ENCODE peak calls at places on chromosomes 11 and 22, in seven cellular contexts. One of them, this sample, is unnamed.

GRCh38 chr11:119709638-119710346 is 19.2 kb downstream of the NECTIN1 start:
- DNase-seq in T-helper 2 cell: no peak
- DNase-seq in foreskin melanocyte: no peak
- DNase-seq in neuronal stem cell: peak; percentile 91
- DNase-seq in activated T-helper 1 cell treated with anti-CD3 and anti-CD28 coated beads, Interleukin-2, amount 50 U/mL, for 16 hours: no peak
- DNase-seq in stimulated activated CD4-positive, alpha-beta T cell treated with anti-CD3 and anti-CD28 coated beads, Interleukin-2, amount 100 ng/mL, for 48 hours: no peak
- DNase-seq in activated CD8-positive, alpha-beta memory T cell treated with anti-CD3 and anti-CD28 coated beads, Interleukin-2, amount 50 U/mL, for 4 hours: no peak
- DNase-seq in this sample: no peak

GRCh38 chr22:26744892-26745808 is 87.8 kb downstream of the MIAT start:
- DNase-seq in T-helper 2 cell: no peak
- DNase-seq in foreskin melanocyte: no peak
- DNase-seq in neuronal stem cell: no peak
- DNase-seq in activated T-helper 1 cell treated with anti-CD3 and anti-CD28 coated beads, Interleukin-2, amount 50 U/mL, for 16 hours: no peak
- DNase-seq in stimulated activated CD4-positive, alpha-beta T cell treated with anti-CD3 and anti-CD28 coated beads, Interleukin-2, amount 100 ng/mL, for 48 hours: no peak
- DNase-seq in activated CD8-positive, alpha-beta memory T cell treated with anti-CD3 and anti-CD28 coated beads, Interleukin-2, amount 50 U/mL, for 4 hours: no peak
- DNase-seq in this sample: no peak

GRCh38 chr22:22520020-22520656 is at the start of gene ZNF280A:
- DNase-seq in T-helper 2 cell: no peak
- DNase-seq in foreskin melanocyte: no peak
- DNase-seq in neuronal stem cell: no peak
- DNase-seq in activated T-helper 1 cell treated with anti-CD3 and anti-CD28 coated beads, Interleukin-2, amount 50 U/mL, for 16 hours: no peak
- DNase-seq in stimulated activated CD4-positive, alpha-beta T cell treated with anti-CD3 and anti-CD28 coated beads, Interleukin-2, amount 100 ng/mL, for 48 hours: no peak
- DNase-seq in activated CD8-positive, alpha-beta memory T cell treated with anti-CD3 and anti-CD28 coated beads, Interleukin-2, amount 50 U/mL, for 4 hours: no peak
- DNase-seq in this sample: peak; percentile 52

GRCh38 chr22:44881624-44882023 is 128.2 kb downstream of the PHF21B start:
- DNase-seq in T-helper 2 cell: no peak
- DNase-seq in foreskin melanocyte: no peak
- DNase-seq in neuronal stem cell: no peak
- DNase-seq in activated T-helper 1 cell treated with anti-CD3 and anti-CD28 coated beads, Interleukin-2, amount 50 U/mL, for 16 hours: no peak
- DNase-seq in stimulated activated CD4-positive, alpha-beta T cell treated with anti-CD3 and anti-CD28 coated beads, Interleukin-2, amount 100 ng/mL, for 48 hours: no peak
- DNase-seq in activated CD8-positive, alpha-beta memory T cell treated with anti-CD3 and anti-CD28 coated beads, Interleukin-2, amount 50 U/mL, for 4 hours: no peak
- DNase-seq in this sample: no peak

GRCh38 chr11:2806351-2807058 is 79.1 kb downstream of the CDKN1C start:
- DNase-seq in T-helper 2 cell: peak; percentile 1
- DNase-seq in foreskin melanocyte: no peak
- DNase-seq in neuronal stem cell: no peak
- DNase-seq in activated T-helper 1 cell treated with anti-CD3 and anti-CD28 coated beads, Interleukin-2, amount 50 U/mL, for 16 hours: no peak
- DNase-seq in stimulated activated CD4-positive, alpha-beta T cell treated with anti-CD3 and anti-CD28 coated beads, Interleukin-2, amount 100 ng/mL, for 48 hours: no peak
- DNase-seq in activated CD8-positive, alpha-beta memory T cell treated with anti-CD3 and anti-CD28 coated beads, Interleukin-2, amount 50 U/mL, for 4 hours: peak; percentile 10
- DNase-seq in this sample: no peak

GRCh38 chr22:19527861-19528417 is 3.7 kb upstream of the CLDN5 start:
- DNase-seq in T-helper 2 cell: no peak
- DNase-seq in foreskin melanocyte: no peak
- DNase-seq in neuronal stem cell: no peak
- DNase-seq in activated T-helper 1 cell treated with anti-CD3 and anti-CD28 coated beads, Interleukin-2, amount 50 U/mL, for 16 hours: no peak
- DNase-seq in stimulated activated CD4-positive, alpha-beta T cell treated with anti-CD3 and anti-CD28 coated beads, Interleukin-2, amount 100 ng/mL, for 48 hours: no peak
- DNase-seq in activated CD8-positive, alpha-beta memory T cell treated with anti-CD3 and anti-CD28 coated beads, Interleukin-2, amount 50 U/mL, for 4 hours: no peak
- DNase-seq in this sample: peak; percentile 42

GRCh38 chr11:113488931-113489351 is 13.7 kb upstream of the DRD2 start:
- DNase-seq in T-helper 2 cell: no peak
- DNase-seq in foreskin melanocyte: no peak
- DNase-seq in neuronal stem cell: no peak
- DNase-seq in activated T-helper 1 cell treated with anti-CD3 and anti-CD28 coated beads, Interleukin-2, amount 50 U/mL, for 16 hours: no peak
- DNase-seq in stimulated activated CD4-positive, alpha-beta T cell treated with anti-CD3 and anti-CD28 coated beads, Interleukin-2, amount 100 ng/mL, for 48 hours: no peak
- DNase-seq in activated CD8-positive, alpha-beta memory T cell treated with anti-CD3 and anti-CD28 coated beads, Interleukin-2, amount 50 U/mL, for 4 hours: no peak
- DNase-seq in this sample: no peak

GRCh38 chr11:64568041-64568571 is 22.9 kb upstream of the SLC22A12 start:
- DNase-seq in T-helper 2 cell: no peak
- DNase-seq in foreskin melanocyte: no peak
- DNase-seq in neuronal stem cell: no peak
- DNase-seq in activated T-helper 1 cell treated with anti-CD3 and anti-CD28 coated beads, Interleukin-2, amount 50 U/mL, for 16 hours: no peak
- DNase-seq in stimulated activated CD4-positive, alpha-beta T cell treated with anti-CD3 and anti-CD28 coated beads, Interleukin-2, amount 100 ng/mL, for 48 hours: no peak
- DNase-seq in activated CD8-positive, alpha-beta memory T cell treated with anti-CD3 and anti-CD28 coated beads, Interleukin-2, amount 50 U/mL, for 4 hours: no peak
- DNase-seq in this sample: no peak

GRCh38 chr11:1557168-1557884 is 14.7 kb downstream of the DUSP8 start:
- DNase-seq in T-helper 2 cell: no peak
- DNase-seq in foreskin melanocyte: no peak
- DNase-seq in neuronal stem cell: no peak
- DNase-seq in activated T-helper 1 cell treated with anti-CD3 and anti-CD28 coated beads, Interleukin-2, amount 50 U/mL, for 16 hours: no peak
- DNase-seq in stimulated activated CD4-positive, alpha-beta T cell treated with anti-CD3 and anti-CD28 coated beads, Interleukin-2, amount 100 ng/mL, for 48 hours: no peak
- DNase-seq in activated CD8-positive, alpha-beta memory T cell treated with anti-CD3 and anti-CD28 coated beads, Interleukin-2, amount 50 U/mL, for 4 hours: no peak
- DNase-seq in this sample: no peak

GRCh38 chr11:112241486-112241885 is 15.3 kb downstream of the PTS start:
- DNase-seq in T-helper 2 cell: no peak
- DNase-seq in foreskin melanocyte: no peak
- DNase-seq in neuronal stem cell: no peak
- DNase-seq in activated T-helper 1 cell treated with anti-CD3 and anti-CD28 coated beads, Interleukin-2, amount 50 U/mL, for 16 hours: no peak
- DNase-seq in stimulated activated CD4-positive, alpha-beta T cell treated with anti-CD3 and anti-CD28 coated beads, Interleukin-2, amount 100 ng/mL, for 48 hours: no peak
- DNase-seq in activated CD8-positive, alpha-beta memory T cell treated with anti-CD3 and anti-CD28 coated beads, Interleukin-2, amount 50 U/mL, for 4 hours: no peak
- DNase-seq in this sample: no peak